ENCODE peak calls at places on chromosomes 11 and 22, in ten cellular contexts. M is Peyer's patch; O is posterior vena cava; B is stimulated activated CD8-positive, alpha-beta memory T cell treated with anti-CD3 and anti-CD28 coated beads, Interleukin-15, amount 100 ng/mL, for 24 hours; F is HS-27A; U is AG10803; A is heart left ventricle; V is astrocyte; Z is DMS153; C is CD4-positive, CD25-positive, alpha-beta regulatory T cell. X is an unnamed sample.

GRCh38 chr11:44464741-44465140 is 100.7 kb upstream of the CD82 start:
- DNase-seq in M (no peak), O (no peak), B (no peak), F (no peak), U (no peak), A (no peak), V (no peak), Z (peak; percentile 27), C (no peak), X (no peak)

GRCh38 chr11:65083134-65083833 is 556 bp downstream of the CDCA5 start:
- DNase-seq in M (no peak), O (no peak), B (no peak), F (no peak), U (no peak), A (no peak), V (no peak), Z (no peak), C (no peak), X (no peak)

GRCh38 chr11:18669211-18669593 is 29.4 kb upstream of the TMEM86A start:
- DNase-seq in M (no peak), O (no peak), B (no peak), F (no peak), U (no peak), A (no peak), V (no peak), Z (no peak), C (no peak), X (no peak)

GRCh38 chr11:128886401-128887119 is 4.6 kb upstream of the KCNJ5 start:
- DNase-seq in M (no peak), O (no peak), B (no peak), F (no peak), U (no peak), A (no peak), V (no peak), Z (peak; percentile 19), C (no peak), X (no peak)

GRCh38 chr11:83292709-83293435 is 6.7 kb upstream of the CCDC90B start:
- DNase-seq in M (no peak), O (no peak), B (no peak), F (no peak), U (peak; percentile 74), A (no peak), V (peak; percentile 57), Z (peak; percentile 39), C (peak; percentile 28), X (no peak)

GRCh38 chr22:39276461-39277134 is 31.8 kb upstream of the PDGFB start:
- DNase-seq in M (no peak), O (no peak), B (no peak), F (no peak), U (no peak), A (no peak), V (no peak), Z (no peak), C (no peak), X (no peak)

GRCh38 chr11:35873721-35874120 is 70.1 kb upstream of the LDLRAD3 start:
- DNase-seq in M (no peak), O (no peak), B (no peak), F (no peak), U (no peak), A (no peak), V (no peak), Z (no peak), C (no peak), X (no peak)

GRCh38 chr11:103871923-103872551 is 164.4 kb upstream of the DDI1 start:
- DNase-seq in M (no peak), O (no peak), B (no peak), F (no peak), U (peak; percentile 23), A (no peak), V (no peak), Z (no peak), C (no peak), X (no peak)

GRCh38 chr11:2382927-2383822 is 6.1 kb downstream of the CD81 start:
- DNase-seq in M (peak; percentile 48), O (no peak), B (no peak), F (no peak), U (no peak), A (peak; percentile 86), V (no peak), Z (no peak), C (no peak), X (no peak)

GRCh38 chr11:5694642-5695041 is 5.1 kb downstream of the TRIM22 start:
- DNase-seq in M (no peak), O (no peak), B (no peak), F (no peak), U (no peak), A (no peak), V (no peak), Z (no peak), C (no peak), X (no peak)

GRCh38 chr11:76151561-76152085 is 54.7 kb downstream of the WNT11 start:
- DNase-seq in M (no peak), O (peak; percentile 61), B (no peak), F (no peak), U (no peak), A (no peak), V (no peak), Z (peak; percentile 100), C (no peak), X (no peak)

GRCh38 chr22:20863356-20863755 is 4.5 kb downstream of the SNAP29 start:
- DNase-seq in M (no peak), O (no peak), B (no peak), F (no peak), U (no peak), A (no peak), V (no peak), Z (no peak), C (no peak), X (no peak)

GRCh38 chr22:31289335-31289734 is 3.0 kb downstream of the PIK3IP1 start:
- DNase-seq in M (no peak), O (peak; percentile 77), B (no peak), F (no peak), U (no peak), A (no peak), V (no peak), Z (peak; percentile 74), C (peak; percentile 43), X (no peak)

GRCh38 chr11:80778432-80778831 is 1337.6 kb upstream of the TENM4 start:
- DNase-seq in M (no peak), O (no peak), B (no peak), F (no peak), U (no peak), A (no peak), V (no peak), Z (no peak), C (no peak), X (no peak)

GRCh38 chr11:78190374-78190773 is 1.7 kb downstream of the USP35 start:
- DNase-seq in M (no peak), O (peak; percentile 46), B (no peak), F (no peak), U (no peak), A (no peak), V (no peak), Z (no peak), C (no peak), X (no peak)

GRCh38 chr11:115201121-115201792 is 303.0 kb downstream of the CADM1 start:
- DNase-seq in M (no peak), O (no peak), B (no peak), F (no peak), U (peak; percentile 98), A (no peak), V (peak; percentile 99), Z (no peak), C (no peak), X (no peak)

GRCh38 chr11:88179141-88179540 is 3.9 kb upstream of the RAB38 start:
- DNase-seq in M (no peak), O (no peak), B (no peak), F (no peak), U (peak; percentile 33), A (no peak), V (peak; percentile 82), Z (no peak), C (no peak), X (no peak)

GRCh38 chr11:103055174-103055890 is 36.6 kb downstream of the DCUN1D5 start:
- DNase-seq in M (no peak), O (no peak), B (no peak), F (no peak), U (peak; percentile 67), A (no peak), V (peak; percentile 30), Z (no peak), C (peak; percentile 25), X (no peak)

GRCh38 chr11:35845860-35846259 is 98.0 kb upstream of the LDLRAD3 start:
- DNase-seq in M (no peak), O (no peak), B (no peak), F (no peak), U (no peak), A (no peak), V (no peak), Z (no peak), C (no peak), X (no peak)

GRCh38 chr11:73152086-73152853 is 10.2 kb upstream of the FCHSD2 start:
- DNase-seq in M (peak; percentile 65), O (peak; percentile 47), B (no peak), F (no peak), U (no peak), A (no peak), V (no peak), Z (no peak), C (no peak), X (no peak)

X was measured in HuH-7.5.